ENCODE peak calls at places on chromosomes 16 and 17, in four cellular contexts. P, N, M and Q are unnamed samples.

GRCh38 chr17:73697872-73698271 is 53.6 kb upstream of the SDK2 start:
- DNase-seq in P (no peak), N (no peak), M (no peak), Q (no peak)

GRCh38 chr16:4082474-4083044 is 33.7 kb downstream of the ADCY9 start:
- DNase-seq in P (no peak), N (no peak), M (no peak), Q (no peak)

GRCh38 chr16:81889896-81890634 is 111.0 kb downstream of the PLCG2 start:
- DNase-seq in P (peak; percentile 72), N (no peak), M (no peak), Q (peak; percentile 25)

GRCh38 chr17:49510720-49511110 is 15.6 kb downstream of the NGFR start:
- DNase-seq in P (no peak), N (no peak), M (no peak), Q (no peak)

GRCh38 chr17:6940186-6940649 is 55.6 kb upstream of the ALOX12 start:
- DNase-seq in P (peak; percentile 23), N (no peak), M (peak; percentile 17), Q (peak; percentile 36)

GRCh38 chr17:75031972-75032895 is 14.5 kb downstream of the ATP5PD start:
- DNase-seq in P (peak; percentile 93), N (peak; percentile 43), M (peak; percentile 37), Q (peak; percentile 77)

GRCh38 chr17:63826468-63827001 is 696 bp upstream of the PSMC5 start:
- DNase-seq in P (no peak), N (no peak), M (no peak), Q (peak; percentile 21)

GRCh38 chr17:69907081-69907847 is 167.8 kb upstream of the KCNJ16 start:
- DNase-seq in P (no peak), N (no peak), M (no peak), Q (no peak)

GRCh38 chr16:83728518-83728917 is 79.3 kb upstream of the HSBP1 start:
- DNase-seq in P (no peak), N (no peak), M (no peak), Q (no peak)

GRCh38 chr17:78174870-78175642 is 6.7 kb downstream of the SYNGR2 start:
- DNase-seq in P (no peak), N (no peak), M (no peak), Q (no peak)

GRCh38 chr16:79871906-79872305 is 271.4 kb upstream of the MAF start:
- DNase-seq in P (no peak), N (no peak), M (no peak), Q (no peak)

GRCh38 chr16:80467961-80468360 is 72.8 kb upstream of the DYNLRB2 start:
- DNase-seq in P (no peak), N (no peak), M (no peak), Q (no peak)

GRCh38 chr17:65156835-65157565 is 19.8 kb downstream of the RGS9 start:
- DNase-seq in P (no peak), N (no peak), M (no peak), Q (no peak)